ENCODE peak calls at places on chromosomes 3 and 15, in four cellular contexts. B is HEK293T, X is HepG2, I is K562. A is an unnamed sample.

GRCh38 chr3:120160050-120160449 is 65.8 kb upstream of the GSK3B start:
- DNase-seq in B (no peak), X (no peak), I (no peak), A (peak)

GRCh38 chr15:56817266-56817665 is 84.0 kb upstream of the ZNF280D start:
- DNase-seq in B (no peak), X (no peak), I (no peak), A (no peak)

GRCh38 chr3:10198761-10199688 is 34.3 kb downstream of the IRAK2 start:
- DNase-seq in B (no peak), X (peak), I (peak), A (no peak)

GRCh38 chr3:127444761-127445160 is 145.8 kb downstream of the TPRA1 start:
- DNase-seq in B (no peak), X (no peak), I (no peak), A (no peak)

GRCh38 chr3:184348057-184348382 is 10.6 kb downstream of the FAM131A start:
- DNase-seq in B (no peak), X (no peak), I (no peak), A (no peak)

GRCh38 chr15:36282821-36283220 is 296.6 kb upstream of the CDIN1 start:
- DNase-seq in B (no peak), X (no peak), I (no peak), A (no peak)

GRCh38 chr3:22236490-22237271 is 485.7 kb upstream of the ZNF385D start:
- DNase-seq in B (no peak), X (no peak), I (no peak), A (no peak)

GRCh38 chr15:101480613-101481380 is 8.7 kb downstream of the PCSK6 start:
- DNase-seq in B (no peak), X (no peak), I (no peak), A (no peak)

GRCh38 chr3:124620600-124621063 is 109.6 kb upstream of the UMPS start:
- DNase-seq in B (no peak), X (peak), I (peak), A (no peak)

GRCh38 chr3:48155122-48155521 is 33.1 kb downstream of the CDC25A start:
- DNase-seq in B (no peak), X (no peak), I (no peak), A (no peak)
- TF ChIP-seq ELF4 in B (no peak), X (no peak), I (no peak), A (no peak)

GRCh38 chr3:99319961-99320360 is 318.4 kb upstream of the COL8A1 start:
- DNase-seq in B (no peak), X (no peak), I (no peak), A (no peak)
- TF ChIP-seq ELF4 in B (no peak), X (no peak), I (no peak), A (no peak)

GRCh38 chr3:173395412-173396181 is 1.9 kb upstream of the NLGN1 start:
- DNase-seq in B (peak), X (no peak), I (peak), A (peak)

GRCh38 chr3:173399001-173399400 is 1.5 kb downstream of the NLGN1 start:
- DNase-seq in B (no peak), X (no peak), I (no peak), A (no peak)

GRCh38 chr3:173397161-173398110 is at the start of gene NLGN1:
- DNase-seq in B (peak), X (no peak), I (no peak), A (peak)

GRCh38 chr3:173396191-173397041 is 1.1 kb upstream of the NLGN1 start:
- DNase-seq in B (peak), X (no peak), I (no peak), A (peak)

GRCh38 chr3:173398111-173398479 is 551 bp downstream of the NLGN1 start:
- DNase-seq in B (peak), X (no peak), I (no peak), A (no peak)
- TF ChIP-seq ELF4 in B (no peak), X (no peak), I (no peak), A (no peak)

GRCh38 chr15:33071451-33071850 is 123.1 kb downstream of the FMN1 start:
- DNase-seq in B (no peak), X (no peak), I (no peak), A (no peak)
- TF ChIP-seq ELF4 in B (no peak), X (no peak), I (no peak), A (no peak)